ENCODE peak calls at places on chromosomes 13 and 19, in four cellular contexts. R, T, W and V are unnamed samples.
A peak's percentile ranks its signal among the peaks of the same experiment; 100 is the strongest.

GRCh38 chr13:52808842-52809219 is 39.6 kb downstream of the PCDH8 start:
- DNase-seq in T (no peak), W (no peak), R (no peak), V (no peak)

GRCh38 chr13:75556961-75557360 is 7.4 kb downstream of the UCHL3 start:
- DNase-seq in T (no peak), R (no peak), W (no peak), V (no peak)

GRCh38 chr13:60312851-60313505 is 84.0 kb upstream of the TDRD3 start:
- DNase-seq in T (no peak), R (no peak), W (no peak), V (no peak)

GRCh38 chr13:19597523-19597922 is 35.9 kb upstream of the MPHOSPH8 start:
- DNase-seq in T (no peak), W (no peak), R (no peak), V (no peak)

GRCh38 chr13:89496478-89496877 is 1825.3 kb downstream of the SLITRK5 start:
- DNase-seq in R (no peak), W (no peak), T (no peak), V (no peak)

GRCh38 chr19:39310558-39311311 is 9.9 kb downstream of the LRFN1 start:
- DNase-seq in T (no peak), R (no peak), W (no peak), V (peak; percentile 84)

GRCh38 chr13:24747248-24748151 is 16.5 kb upstream of the RNF17 start:
- DNase-seq in T (no peak), R (no peak), W (peak; percentile 31), V (peak; percentile 79)

GRCh38 chr13:101612736-101613135 is 160.3 kb downstream of the ITGBL1 start:
- DNase-seq in R (no peak), T (no peak), W (no peak), V (no peak)

GRCh38 chr19:28495046-28495445 is 717.9 kb downstream of the UQCRFS1 start:
- DNase-seq in W (no peak), T (peak; percentile 18), R (no peak), V (no peak)

GRCh38 chr13:41117859-41118258 is 14.7 kb downstream of the KBTBD6 start:
- DNase-seq in T (no peak), R (no peak), W (no peak), V (no peak)

GRCh38 chr13:73335226-73335625 is 276.4 kb downstream of the KLF5 start:
- DNase-seq in T (peak; percentile 58), R (no peak), W (no peak), V (no peak)

GRCh38 chr13:98175823-98176222 is 1.2 kb downstream of the RNF113B start:
- DNase-seq in T (no peak), W (no peak), R (no peak), V (no peak)

GRCh38 chr19:46660008-46660517 is 919 bp downstream of the DACT3 start:
- DNase-seq in W (no peak), T (peak; percentile 25), R (no peak), V (peak; percentile 78)

GRCh38 chr13:44768775-44769578 is 192.8 kb upstream of the TSC22D1 start:
- DNase-seq in W (no peak), R (no peak), T (peak; percentile 24), V (no peak)

GRCh38 chr19:28585796-28586195 is 627.2 kb downstream of the UQCRFS1 start:
- DNase-seq in W (no peak), T (no peak), R (no peak), V (no peak)

GRCh38 chr19:11577451-11578341 is at the start of gene ACP5:
- DNase-seq in W (no peak), T (no peak), R (no peak), V (no peak)

GRCh38 chr19:575527-576506 is 3.4 kb downstream of the BSG start:
- DNase-seq in T (peak; percentile 52), W (no peak), R (no peak), V (peak; percentile 18)

GRCh38 chr19:48543121-48543710 is 8.8 kb upstream of the SULT2B1 start:
- DNase-seq in T (peak; percentile 62), W (no peak), R (peak; percentile 84), V (peak; percentile 46)

GRCh38 chr19:30873003-30873402 is 476.2 kb downstream of the TSHZ3 start:
- DNase-seq in W (no peak), T (no peak), R (no peak), V (no peak)

GRCh38 chr19:3979289-3979673 is 6.0 kb downstream of the EEF2 start:
- DNase-seq in T (no peak), R (no peak), W (no peak), V (no peak)

GRCh38 chr13:72952529-72953141 is 106.2 kb upstream of the KLF5 start:
- DNase-seq in R (no peak), W (no peak), T (no peak), V (peak; percentile 29)

GRCh38 chr19:16441661-16442071 is 30.1 kb downstream of the EPS15L1 start:
- DNase-seq in R (peak; percentile 17), W (peak; percentile 68), T (no peak), V (peak; percentile 80)

GRCh38 chr19:8655340-8655709 is 24.9 kb downstream of the NFILZ start:
- DNase-seq in W (no peak), T (no peak), R (no peak), V (no peak)